ENCODE peak calls at places on chromosomes 6 and 20, in ten cellular contexts. G is Panc1, P is heart left ventricle, D is AG04449, B is pancreas, N is MM.1S, K is lower lobe of right lung, E is tibial artery, W is AG04450, H is A549. L is an unnamed sample.

GRCh38 chr20:63706852-63707557 is 771 bp downstream of the ARFRP1 start:
- DNase-seq in G (no peak), P (peak), D (no peak), B (peak), N (peak), K (peak), E (peak), W (no peak), H (peak), L (no peak)

GRCh38 chr6:107550241-107550840 is 60.4 kb downstream of the SOBP start:
- DNase-seq in G (no peak), P (no peak), D (no peak), B (no peak), N (no peak), K (no peak), E (no peak), W (no peak), H (no peak), L (no peak)

GRCh38 chr6:3739311-3739897 is 12.1 kb downstream of the PXDC1 start:
- DNase-seq in G (no peak), P (no peak), D (no peak), B (no peak), N (no peak), K (no peak), E (peak), W (no peak), H (no peak), L (no peak)

GRCh38 chr6:168163096-168163731 is 84.2 kb upstream of the FRMD1 start:
- DNase-seq in G (no peak), P (no peak), D (no peak), B (peak), N (no peak), K (no peak), E (no peak), W (no peak), H (no peak), L (peak)

GRCh38 chr6:145798530-145798929 is 16.1 kb downstream of the FBXO30 start:
- DNase-seq in G (no peak), P (no peak), D (no peak), B (no peak), N (no peak), K (no peak), E (no peak), W (no peak), H (no peak), L (no peak)

GRCh38 chr6:74939309-74939708 is 266.5 kb downstream of the COL12A1 start:
- DNase-seq in G (no peak), P (no peak), D (no peak), B (no peak), N (no peak), K (no peak), E (no peak), W (no peak), H (peak), L (no peak)

GRCh38 chr6:41200296-41200900 is 551 bp downstream of the TREML2 start:
- DNase-seq in G (no peak), P (no peak), D (no peak), B (no peak), N (peak), K (peak), E (no peak), W (no peak), H (no peak), L (no peak)

GRCh38 chr6:16722616-16723015 is 38.6 kb downstream of the ATXN1 start:
- DNase-seq in G (no peak), P (no peak), D (no peak), B (no peak), N (no peak), K (no peak), E (no peak), W (no peak), H (no peak), L (no peak)

GRCh38 chr20:13770141-13770540 is 14.6 kb downstream of the ESF1 start:
- DNase-seq in G (no peak), P (no peak), D (no peak), B (no peak), N (no peak), K (no peak), E (no peak), W (no peak), H (no peak), L (no peak)

GRCh38 chr20:37276494-37277252 is 12.8 kb upstream of the MANBAL start:
- DNase-seq in G (no peak), P (peak), D (no peak), B (peak), N (peak), K (no peak), E (no peak), W (peak), H (peak), L (no peak)

GRCh38 chr6:162798546-162798945 is 70.8 kb downstream of the PACRG start:
- DNase-seq in G (no peak), P (no peak), D (no peak), B (no peak), N (peak), K (no peak), E (no peak), W (no peak), H (no peak), L (no peak)

GRCh38 chr20:37533154-37533715 is 5.6 kb upstream of the BLCAP start:
- DNase-seq in G (no peak), P (no peak), D (no peak), B (no peak), N (no peak), K (no peak), E (no peak), W (no peak), H (no peak), L (no peak)

GRCh38 chr6:47103931-47104330 is 61.8 kb upstream of the ADGRF1 start:
- DNase-seq in G (no peak), P (no peak), D (no peak), B (no peak), N (no peak), K (no peak), E (no peak), W (no peak), H (peak), L (peak)

GRCh38 chr6:69246983-69247382 is 549.8 kb downstream of the LMBRD1 start:
- DNase-seq in G (no peak), P (no peak), D (no peak), B (no peak), N (no peak), K (no peak), E (no peak), W (no peak), H (no peak), L (no peak)

GRCh38 chr6:21176197-21176596 is 417.4 kb upstream of the SOX4 start:
- DNase-seq in G (no peak), P (no peak), D (no peak), B (no peak), N (no peak), K (no peak), E (no peak), W (no peak), H (no peak), L (no peak)

GRCh38 chr6:71197770-71198169 is 90.8 kb upstream of the OGFRL1 start:
- DNase-seq in G (no peak), P (no peak), D (peak), B (no peak), N (no peak), K (no peak), E (no peak), W (no peak), H (no peak), L (peak)
- H3K4me3 ChIP-seq in G (no peak), P (no peak), D (no peak), B (no peak), N (no peak), K (no peak), E (no peak), W (peak), H (no peak), L (no peak)

GRCh38 chr20:10171864-10172751 is 46.5 kb upstream of the SNAP25 start:
- DNase-seq in G (no peak), P (no peak), D (no peak), B (peak), N (no peak), K (peak), E (peak), W (no peak), H (peak), L (no peak)
- TF ChIP-seq CTCF in G (no peak), P (no peak), D (no peak), B (no peak), N (no peak), K (no peak), E (no peak), W (no peak), H (peak), L (no peak)

DNA sequence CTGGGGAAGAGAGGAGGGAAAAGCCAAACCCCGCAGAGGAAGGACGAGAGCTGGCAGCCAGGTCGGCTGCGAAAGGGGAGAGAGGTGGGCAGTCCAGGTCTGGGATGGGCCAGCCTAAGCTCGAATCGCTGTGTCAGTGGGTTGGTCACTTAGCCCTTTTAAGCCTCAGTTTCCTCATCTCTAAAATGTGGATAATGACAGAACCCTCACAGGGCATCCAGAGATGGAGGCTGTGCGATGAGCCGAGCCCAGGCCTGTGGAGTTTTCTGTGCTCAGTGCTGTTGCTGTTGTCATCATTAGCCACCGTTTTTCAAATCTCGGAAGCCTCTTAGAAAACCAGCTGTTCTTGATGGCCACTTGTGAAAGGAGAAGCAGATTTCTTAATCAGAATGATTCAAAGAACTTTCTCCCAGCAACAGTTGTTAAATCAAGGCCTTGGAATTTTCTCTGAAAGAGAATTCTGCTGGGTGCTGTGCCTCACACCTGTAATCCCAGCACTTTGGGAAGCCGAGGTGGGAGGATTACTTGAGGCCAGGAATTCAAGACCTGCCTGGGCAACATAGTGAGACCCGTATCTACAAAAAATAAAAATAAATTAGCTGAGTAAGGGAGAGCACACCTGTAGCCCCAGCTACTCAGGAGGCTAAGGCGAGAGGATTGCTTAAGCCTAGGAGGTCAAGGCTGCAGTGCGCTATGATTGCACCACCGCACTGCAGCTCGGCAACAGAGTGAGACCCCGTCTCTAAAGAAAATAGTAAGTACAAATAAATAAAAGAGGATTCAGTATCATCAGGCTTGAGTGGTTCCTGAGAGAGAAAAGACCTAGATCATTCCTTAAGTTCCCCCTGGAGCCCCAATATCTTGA is 46.3 kb upstream of the ENTPD6 start:
- DNase-seq in G (no peak), P (no peak), D (no peak), B (no peak), N (no peak), K (no peak), E (no peak), W (no peak), H (no peak), L (no peak)
- H3K4me3 ChIP-seq in G (no peak), P (no peak), D (peak), B (no peak), N (no peak), K (peak), E (no peak), W (peak), H (no peak), L (no peak)

GRCh38 chr6:125593746-125594145 is 155.7 kb upstream of the HEY2 start:
- DNase-seq in G (no peak), P (no peak), D (no peak), B (no peak), N (no peak), K (no peak), E (no peak), W (no peak), H (no peak), L (no peak)

GRCh38 chr6:125598422-125598821 is 151.0 kb upstream of the HEY2 start:
- DNase-seq in G (peak), P (peak), D (no peak), B (no peak), N (no peak), K (peak), E (peak), W (peak), H (peak), L (peak)

GRCh38 chr6:125596020-125596419 is 153.4 kb upstream of the HEY2 start:
- DNase-seq in G (no peak), P (no peak), D (no peak), B (no peak), N (no peak), K (no peak), E (no peak), W (no peak), H (no peak), L (no peak)

GRCh38 chr6:125597411-125598253 is 151.8 kb upstream of the HEY2 start:
- DNase-seq in G (no peak), P (no peak), D (no peak), B (no peak), N (peak), K (peak), E (peak), W (no peak), H (no peak), L (no peak)
- TF ChIP-seq CTCF in G (no peak), P (no peak), D (no peak), B (no peak), N (no peak), K (no peak), E (no peak), W (no peak), H (no peak), L (no peak)

DNA sequence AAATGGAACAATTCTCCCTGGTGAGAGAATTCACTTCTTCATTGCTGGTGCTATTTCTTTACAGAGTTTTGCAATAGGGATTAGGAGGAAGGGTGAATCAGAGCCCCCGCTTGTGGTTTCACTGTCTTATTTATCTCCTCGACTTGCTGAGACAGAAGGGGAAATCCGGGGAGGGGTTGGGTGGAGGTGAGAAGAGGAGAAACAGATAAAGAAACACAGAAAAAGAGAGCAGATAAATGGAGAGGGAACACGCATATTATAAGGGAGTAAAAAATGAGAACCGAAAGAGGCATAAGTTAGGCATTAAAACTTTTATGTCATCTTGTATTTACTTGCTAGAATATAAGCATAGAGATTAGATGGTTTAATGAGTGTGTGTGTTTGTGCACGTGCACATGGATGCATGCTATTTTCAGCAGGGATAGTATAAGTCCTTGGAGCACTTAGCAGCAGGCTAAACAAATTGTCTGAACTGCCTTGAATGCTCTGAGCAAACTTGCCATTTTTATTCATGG is 105.0 kb downstream of the OLIG3 start:
- DNase-seq in G (no peak), P (no peak), D (no peak), B (no peak), N (peak), K (no peak), E (no peak), W (no peak), H (no peak), L (no peak)
- H3K4me3 ChIP-seq in G (no peak), P (no peak), D (no peak), B (no peak), N (peak), K (no peak), E (no peak), W (no peak), H (no peak), L (no peak)

GRCh38 chr20:54197621-54198604 is 10.0 kb upstream of the PFDN4 start:
- DNase-seq in G (no peak), P (no peak), D (peak), B (no peak), N (peak), K (no peak), E (no peak), W (no peak), H (peak), L (peak)
- TF ChIP-seq CTCF in G (peak), P (no peak), D (peak), B (no peak), N (peak), K (no peak), E (no peak), W (peak), H (peak), L (peak)

DNA sequence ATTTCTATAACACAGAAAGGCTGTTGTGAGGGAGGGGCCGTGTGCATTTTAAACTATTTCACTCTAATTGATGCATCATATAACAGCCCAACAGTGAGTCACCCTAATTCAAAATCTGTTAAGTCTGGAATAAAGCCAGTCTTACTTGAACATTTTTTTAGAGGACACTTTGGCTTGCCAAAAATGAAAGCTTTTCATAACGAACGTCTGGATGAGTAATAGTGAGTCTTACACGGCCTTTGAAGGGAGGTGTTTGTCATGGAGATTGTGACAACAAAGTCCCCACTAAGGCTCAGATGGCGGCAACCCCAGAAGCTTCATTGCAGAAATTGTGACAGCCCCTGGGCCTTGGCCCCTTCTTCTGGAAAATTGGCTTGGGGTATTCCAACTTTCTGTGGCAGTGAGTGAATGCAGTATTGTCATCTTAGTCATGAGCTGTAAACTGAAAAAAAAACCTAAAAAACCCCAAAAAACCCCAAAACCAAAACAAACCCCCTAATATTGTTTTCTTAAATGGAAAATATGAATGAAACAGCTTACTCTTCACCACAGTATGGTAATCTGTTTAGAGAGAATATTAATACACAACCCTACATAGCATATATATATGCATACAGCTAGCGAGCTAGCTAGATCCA is 92.6 kb upstream of the CLDN20 start:
- DNase-seq in G (no peak), P (no peak), D (peak), B (no peak), N (no peak), K (no peak), E (peak), W (no peak), H (peak), L (peak)
- H3K4me3 ChIP-seq in G (peak), P (no peak), D (no peak), B (no peak), N (no peak), K (peak), E (no peak), W (no peak), H (no peak), L (no peak)

DNA sequence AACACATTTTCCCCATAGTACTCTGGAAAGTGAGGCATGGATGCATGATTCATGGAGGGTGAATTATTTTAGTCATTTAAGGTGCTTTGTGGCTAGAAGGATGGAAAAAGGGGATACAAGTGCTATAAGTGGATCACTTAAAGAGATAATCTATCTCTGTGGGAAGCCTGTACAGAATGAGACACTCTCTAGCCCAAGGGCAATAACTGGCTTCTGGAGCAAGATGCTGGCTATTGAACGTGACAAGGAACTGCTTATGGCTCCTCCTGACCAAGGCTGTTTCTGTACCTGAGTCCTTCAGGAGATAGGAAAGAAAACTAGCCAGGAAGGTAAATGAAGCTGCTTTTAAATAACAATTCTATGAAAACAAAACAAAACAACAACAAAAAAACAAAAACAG is 590.7 kb downstream of the EYS start:
- DNase-seq in G (no peak), P (no peak), D (no peak), B (no peak), N (no peak), K (no peak), E (no peak), W (no peak), H (no peak), L (no peak)
- TF ChIP-seq CTCF in G (no peak), P (no peak), D (no peak), B (no peak), N (no peak), K (no peak), E (no peak), W (no peak), H (no peak), L (no peak)

DNA sequence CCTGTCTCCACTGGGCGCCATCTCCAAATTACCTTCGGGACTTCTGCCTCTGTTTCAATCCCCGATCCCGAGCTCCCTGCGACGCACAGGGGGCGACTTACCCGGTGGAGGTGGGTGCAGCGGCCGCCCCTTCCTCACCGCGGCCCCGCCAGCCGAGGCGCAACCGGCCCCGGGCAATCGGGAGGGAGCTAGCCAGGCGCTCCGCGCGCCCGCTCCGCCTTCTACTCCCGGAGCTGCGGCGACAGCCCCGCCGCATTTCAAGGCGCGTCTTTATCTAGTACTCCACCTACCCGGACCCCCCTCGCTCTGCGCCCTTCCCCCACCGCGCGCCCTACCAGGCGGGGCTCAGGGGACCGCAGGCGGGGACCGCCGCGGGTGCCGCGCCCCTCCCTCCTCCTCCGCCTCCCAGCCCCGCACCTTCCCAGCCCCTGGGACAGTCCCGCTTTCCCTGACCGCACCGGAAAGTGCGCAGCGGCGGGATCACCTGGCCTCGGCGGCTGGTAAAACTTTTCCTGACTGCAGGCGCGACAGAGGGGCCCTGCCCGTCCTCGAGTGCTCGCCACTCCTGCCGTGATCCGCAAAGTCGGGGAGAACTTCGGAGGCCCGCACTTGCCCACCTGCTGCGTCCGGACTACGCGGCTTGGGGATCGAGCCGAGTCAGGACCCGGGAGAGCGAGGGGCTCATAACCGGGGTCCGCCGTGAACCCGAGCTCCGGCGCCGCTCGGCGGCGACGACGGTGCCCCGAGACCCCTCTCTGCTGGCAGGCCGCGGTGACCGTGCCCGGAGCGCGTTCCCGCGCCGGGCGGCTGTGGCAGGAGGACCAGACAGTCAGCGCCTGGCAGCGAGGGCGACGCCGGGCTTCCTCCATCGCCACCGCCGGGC is 8.0 kb upstream of the NKX2-2 start:
- DNase-seq in G (no peak), P (no peak), D (no peak), B (no peak), N (no peak), K (peak), E (no peak), W (no peak), H (no peak), L (no peak)
- H3K4me3 ChIP-seq in G (peak), P (peak), D (no peak), B (peak), N (no peak), K (no peak), E (no peak), W (no peak), H (peak), L (no peak)

L was measured in AG09309.